ENCODE peak calls at places on chromosomes 3 and 15, in nine cellular contexts. One of them, this sample, is unnamed.
A peak's percentile ranks its signal among the peaks of the same experiment; 100 is the strongest.

GRCh38 chr3:170531054-170531453 is 54.8 kb downstream of the SLC7A14 start:
- DNase-seq in CD8-positive, alpha-beta memory T cell: no peak
- DNase-seq in H9: no peak
- DNase-seq in heart left ventricle: no peak
- DNase-seq in left lung: no peak
- DNase-seq in spleen: no peak
- DNase-seq in CD4-positive, CD25-positive, alpha-beta regulatory T cell: no peak
- DNase-seq in body of pancreas: no peak
- DNase-seq in cardiac muscle cell: no peak
- DNase-seq in this sample: no peak

GRCh38 chr3:33758874-33759273 is 39.6 kb upstream of the PDCD6IP start:
- DNase-seq in body of pancreas: no peak
- DNase-seq in left lung: no peak
- DNase-seq in spleen: no peak
- DNase-seq in H9: no peak
- DNase-seq in CD8-positive, alpha-beta memory T cell: no peak
- DNase-seq in cardiac muscle cell: no peak
- DNase-seq in heart left ventricle: no peak
- DNase-seq in CD4-positive, CD25-positive, alpha-beta regulatory T cell: no peak
- DNase-seq in this sample: no peak

GRCh38 chr3:160950542-160950941 is 154.6 kb downstream of the B3GALNT1 start:
- DNase-seq in body of pancreas: no peak
- DNase-seq in H9: no peak
- DNase-seq in CD4-positive, CD25-positive, alpha-beta regulatory T cell: no peak
- DNase-seq in heart left ventricle: no peak
- DNase-seq in CD8-positive, alpha-beta memory T cell: no peak
- DNase-seq in left lung: no peak
- DNase-seq in cardiac muscle cell: no peak
- DNase-seq in spleen: no peak
- DNase-seq in this sample: no peak

GRCh38 chr3:52524752-52525661 is 8.7 kb downstream of the NT5DC2 start:
- DNase-seq in heart left ventricle: peak; percentile 83
- DNase-seq in spleen: peak; percentile 74
- DNase-seq in body of pancreas: peak; percentile 37
- DNase-seq in CD8-positive, alpha-beta memory T cell: no peak
- DNase-seq in left lung: peak; percentile 49
- DNase-seq in CD4-positive, CD25-positive, alpha-beta regulatory T cell: no peak
- DNase-seq in H9: no peak
- DNase-seq in cardiac muscle cell: no peak
- DNase-seq in this sample: no peak

GRCh38 chr3:47407896-47408838 is 27.3 kb downstream of the PTPN23 start:
- DNase-seq in heart left ventricle: no peak
- DNase-seq in left lung: no peak
- DNase-seq in CD4-positive, CD25-positive, alpha-beta regulatory T cell: no peak
- DNase-seq in CD8-positive, alpha-beta memory T cell: no peak
- DNase-seq in body of pancreas: no peak
- DNase-seq in H9: no peak
- DNase-seq in spleen: no peak
- DNase-seq in cardiac muscle cell: no peak
- DNase-seq in this sample: no peak

GRCh38 chr3:46662771-46663551 is 30.5 kb downstream of the ALS2CL start:
- DNase-seq in cardiac muscle cell: peak; percentile 37
- DNase-seq in body of pancreas: peak; percentile 45
- DNase-seq in spleen: no peak
- DNase-seq in left lung: no peak
- DNase-seq in H9: no peak
- DNase-seq in CD8-positive, alpha-beta memory T cell: no peak
- DNase-seq in heart left ventricle: no peak
- DNase-seq in CD4-positive, CD25-positive, alpha-beta regulatory T cell: no peak
- DNase-seq in this sample: no peak

GRCh38 chr3:194632983-194633348 is 253 bp downstream of the TMEM44 start:
- DNase-seq in H9: no peak
- DNase-seq in CD8-positive, alpha-beta memory T cell: no peak
- DNase-seq in heart left ventricle: peak; percentile 44
- DNase-seq in left lung: no peak
- DNase-seq in body of pancreas: peak; percentile 18
- DNase-seq in spleen: no peak
- DNase-seq in cardiac muscle cell: peak; percentile 37
- DNase-seq in CD4-positive, CD25-positive, alpha-beta regulatory T cell: no peak
- DNase-seq in this sample: no peak

GRCh38 chr3:155785662-155786295 is 20.3 kb downstream of the C3orf33 start:
- DNase-seq in cardiac muscle cell: no peak
- DNase-seq in CD8-positive, alpha-beta memory T cell: no peak
- DNase-seq in spleen: no peak
- DNase-seq in body of pancreas: no peak
- DNase-seq in H9: no peak
- DNase-seq in CD4-positive, CD25-positive, alpha-beta regulatory T cell: no peak
- DNase-seq in heart left ventricle: no peak
- DNase-seq in left lung: no peak
- DNase-seq in this sample: no peak

GRCh38 chr15:60901647-60902046 is 327.5 kb downstream of the RORA start:
- DNase-seq in heart left ventricle: no peak
- DNase-seq in CD8-positive, alpha-beta memory T cell: no peak
- DNase-seq in body of pancreas: no peak
- DNase-seq in spleen: no peak
- DNase-seq in left lung: no peak
- DNase-seq in CD4-positive, CD25-positive, alpha-beta regulatory T cell: no peak
- DNase-seq in cardiac muscle cell: no peak
- DNase-seq in H9: no peak
- DNase-seq in this sample: no peak

GRCh38 chr3:185744997-185745843 is 79.6 kb downstream of the IGF2BP2 start:
- DNase-seq in CD8-positive, alpha-beta memory T cell: no peak
- DNase-seq in CD4-positive, CD25-positive, alpha-beta regulatory T cell: no peak
- DNase-seq in H9: no peak
- DNase-seq in spleen: no peak
- DNase-seq in heart left ventricle: no peak
- DNase-seq in cardiac muscle cell: peak; percentile 75
- DNase-seq in body of pancreas: no peak
- DNase-seq in left lung: no peak
- DNase-seq in this sample: no peak

GRCh38 chr15:66840615-66841014 is 138.6 kb downstream of the SMAD6 start:
- DNase-seq in H9: no peak
- DNase-seq in cardiac muscle cell: no peak
- DNase-seq in CD4-positive, CD25-positive, alpha-beta regulatory T cell: no peak
- DNase-seq in left lung: no peak
- DNase-seq in body of pancreas: no peak
- DNase-seq in CD8-positive, alpha-beta memory T cell: no peak
- DNase-seq in spleen: no peak
- DNase-seq in heart left ventricle: no peak
- DNase-seq in this sample: no peak
- H3K27ac ChIP-seq in H9: no peak overlapping the region
- H3K27ac ChIP-seq in cardiac muscle cell: peak overlapping the region; percentile 99
- H3K27ac ChIP-seq in CD4-positive, CD25-positive, alpha-beta regulatory T cell: no peak overlapping the region
- H3K27ac ChIP-seq in left lung: no peak overlapping the region
- H3K27ac ChIP-seq in body of pancreas: peak overlapping the region; percentile 4
- H3K27ac ChIP-seq in CD8-positive, alpha-beta memory T cell: no peak overlapping the region
- H3K27ac ChIP-seq in spleen: no peak overlapping the region
- H3K27ac ChIP-seq in heart left ventricle: peak overlapping the region; percentile 94
- H3K27ac ChIP-seq in this sample: no peak overlapping the region

GRCh38 chr15:88638626-88639372 is at the start of gene ISG20:
- DNase-seq in CD4-positive, CD25-positive, alpha-beta regulatory T cell: peak; percentile 98
- DNase-seq in body of pancreas: peak; percentile 98
- DNase-seq in CD8-positive, alpha-beta memory T cell: peak; percentile 99
- DNase-seq in heart left ventricle: peak; percentile 90
- DNase-seq in left lung: peak; percentile 94
- DNase-seq in cardiac muscle cell: peak; percentile 98
- DNase-seq in H9: peak; percentile 96
- DNase-seq in spleen: peak; percentile 99
- DNase-seq in this sample: peak; percentile 88

GRCh38 chr15:88636654-88637053 is 2.2 kb upstream of the ISG20 start:
- DNase-seq in cardiac muscle cell: no peak
- DNase-seq in spleen: peak; percentile 69
- DNase-seq in body of pancreas: no peak
- DNase-seq in CD8-positive, alpha-beta memory T cell: no peak
- DNase-seq in CD4-positive, CD25-positive, alpha-beta regulatory T cell: no peak
- DNase-seq in heart left ventricle: no peak
- DNase-seq in left lung: no peak
- DNase-seq in H9: no peak
- DNase-seq in this sample: no peak

GRCh38 chr15:88636039-88636438 is 2.8 kb upstream of the ISG20 start:
- DNase-seq in spleen: peak; percentile 88
- DNase-seq in cardiac muscle cell: no peak
- DNase-seq in H9: peak; percentile 86
- DNase-seq in left lung: no peak
- DNase-seq in body of pancreas: peak; percentile 93
- DNase-seq in CD4-positive, CD25-positive, alpha-beta regulatory T cell: peak; percentile 80
- DNase-seq in heart left ventricle: no peak
- DNase-seq in CD8-positive, alpha-beta memory T cell: peak; percentile 79
- DNase-seq in this sample: peak; percentile 81

GRCh38 chr15:88637436-88637835 is 1.4 kb upstream of the ISG20 start:
- DNase-seq in CD8-positive, alpha-beta memory T cell: no peak
- DNase-seq in heart left ventricle: no peak
- DNase-seq in left lung: no peak
- DNase-seq in cardiac muscle cell: no peak
- DNase-seq in body of pancreas: no peak
- DNase-seq in H9: no peak
- DNase-seq in spleen: peak; percentile 69
- DNase-seq in CD4-positive, CD25-positive, alpha-beta regulatory T cell: no peak
- DNase-seq in this sample: no peak

DNA sequence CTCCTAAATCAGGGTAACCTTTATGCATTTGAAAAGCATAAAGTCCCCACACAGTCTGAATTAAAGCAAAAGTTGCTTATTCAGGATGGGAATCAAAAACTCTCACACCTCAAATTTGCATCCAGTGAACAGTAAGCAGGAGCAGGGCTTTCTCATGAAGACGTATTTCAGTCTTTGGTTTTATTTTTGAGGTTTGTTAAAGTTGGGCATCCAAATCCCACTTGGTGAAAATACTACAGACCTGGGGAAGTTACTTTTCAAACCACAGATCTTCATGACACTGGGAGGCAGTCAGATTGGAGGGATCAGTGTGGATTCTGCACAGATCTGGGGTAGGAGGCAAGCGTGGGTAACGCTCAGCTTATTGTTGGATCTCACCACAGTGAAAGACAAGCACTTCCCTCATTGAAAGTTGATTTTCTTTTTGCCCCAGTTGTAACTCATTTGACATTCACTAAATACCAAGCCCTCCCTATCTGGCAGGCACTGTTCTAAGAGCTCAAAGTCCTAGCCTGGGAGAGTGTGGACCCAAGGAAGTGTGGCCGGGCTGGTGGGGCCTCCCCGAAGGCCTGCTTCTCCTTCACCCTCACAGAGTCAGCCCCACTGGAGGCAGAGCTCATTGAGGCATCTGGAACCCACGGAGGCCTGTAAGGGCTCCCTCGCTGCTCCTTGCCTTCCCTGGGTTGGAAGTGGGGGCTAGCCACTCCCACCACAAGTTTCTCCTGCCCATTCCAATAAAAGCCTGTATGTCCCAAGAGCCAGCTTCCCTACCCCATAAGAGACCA is 783 bp upstream of the ISG20 start:
- DNase-seq in H9: no peak
- DNase-seq in spleen: peak; percentile 87
- DNase-seq in CD8-positive, alpha-beta memory T cell: no peak
- DNase-seq in body of pancreas: peak; percentile 46
- DNase-seq in heart left ventricle: no peak
- DNase-seq in left lung: no peak
- DNase-seq in CD4-positive, CD25-positive, alpha-beta regulatory T cell: no peak
- DNase-seq in cardiac muscle cell: no peak
- DNase-seq in this sample: no peak
- H3K4me1 ChIP-seq in H9: peaks cover 10% of the 10 kb centered on the region
- H3K4me1 ChIP-seq in spleen: peaks cover 41% of the 10 kb centered on the region
- H3K4me1 ChIP-seq in CD8-positive, alpha-beta memory T cell: peaks cover 90% of the 10 kb centered on the region
- H3K4me1 ChIP-seq in body of pancreas: peaks cover 55% of the 10 kb centered on the region
- H3K4me1 ChIP-seq in heart left ventricle: no peaks in the 10 kb centered on the region
- H3K4me1 ChIP-seq in left lung: peaks cover 64% of the 10 kb centered on the region
- H3K4me1 ChIP-seq in CD4-positive, CD25-positive, alpha-beta regulatory T cell: peaks cover 96% of the 10 kb centered on the region
- H3K4me1 ChIP-seq in cardiac muscle cell: no peaks in the 10 kb centered on the region
- H3K4me1 ChIP-seq in this sample: peaks cover 88% of the 10 kb centered on the region

GRCh38 chr3:149892371-149892770 is 78.3 kb downstream of the PFN2 start:
- DNase-seq in H9: no peak
- DNase-seq in CD8-positive, alpha-beta memory T cell: no peak
- DNase-seq in spleen: no peak
- DNase-seq in cardiac muscle cell: no peak
- DNase-seq in left lung: no peak
- DNase-seq in body of pancreas: no peak
- DNase-seq in heart left ventricle: no peak
- DNase-seq in CD4-positive, CD25-positive, alpha-beta regulatory T cell: no peak
- DNase-seq in this sample: no peak

GRCh38 chr3:149894211-149894610 is 76.5 kb downstream of the PFN2 start:
- DNase-seq in H9: no peak
- DNase-seq in spleen: no peak
- DNase-seq in left lung: no peak
- DNase-seq in CD4-positive, CD25-positive, alpha-beta regulatory T cell: no peak
- DNase-seq in body of pancreas: no peak
- DNase-seq in CD8-positive, alpha-beta memory T cell: no peak
- DNase-seq in heart left ventricle: no peak
- DNase-seq in cardiac muscle cell: no peak
- DNase-seq in this sample: no peak

GRCh38 chr3:149898771-149899170 is 71.9 kb downstream of the PFN2 start:
- DNase-seq in body of pancreas: no peak
- DNase-seq in H9: no peak
- DNase-seq in CD4-positive, CD25-positive, alpha-beta regulatory T cell: no peak
- DNase-seq in spleen: no peak
- DNase-seq in cardiac muscle cell: peak; percentile 84
- DNase-seq in left lung: no peak
- DNase-seq in heart left ventricle: peak; percentile 20
- DNase-seq in CD8-positive, alpha-beta memory T cell: no peak
- DNase-seq in this sample: no peak

GRCh38 chr3:149895807-149896206 is 74.9 kb downstream of the PFN2 start:
- DNase-seq in left lung: no peak
- DNase-seq in cardiac muscle cell: no peak
- DNase-seq in CD4-positive, CD25-positive, alpha-beta regulatory T cell: no peak
- DNase-seq in body of pancreas: no peak
- DNase-seq in heart left ventricle: no peak
- DNase-seq in spleen: no peak
- DNase-seq in H9: no peak
- DNase-seq in CD8-positive, alpha-beta memory T cell: no peak
- DNase-seq in this sample: no peak

DNA sequence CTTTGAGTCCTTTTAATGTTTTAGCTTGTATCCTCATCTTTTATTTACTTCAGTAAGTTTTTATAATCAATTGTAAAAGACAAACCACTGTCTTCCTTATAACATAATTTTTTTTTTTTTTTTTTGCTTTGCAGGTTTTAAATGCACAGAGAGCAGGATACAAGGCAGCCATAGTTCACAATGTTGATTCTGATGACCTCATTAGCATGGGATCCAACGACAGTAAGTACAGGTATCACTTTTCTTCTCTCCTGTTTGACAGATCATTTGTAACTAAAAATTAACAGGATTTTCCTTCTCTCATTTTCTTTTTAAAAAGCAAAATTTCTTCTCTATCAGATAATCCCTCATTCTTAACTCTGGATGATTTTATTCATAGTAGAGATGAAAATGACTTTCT is 75.4 kb downstream of the PFN2 start:
- DNase-seq in H9: no peak
- DNase-seq in CD8-positive, alpha-beta memory T cell: no peak
- DNase-seq in body of pancreas: no peak
- DNase-seq in left lung: no peak
- DNase-seq in heart left ventricle: no peak
- DNase-seq in spleen: no peak
- DNase-seq in CD4-positive, CD25-positive, alpha-beta regulatory T cell: no peak
- DNase-seq in cardiac muscle cell: no peak
- DNase-seq in this sample: no peak
- H3K27ac ChIP-seq in H9: no peak overlapping the region
- H3K27ac ChIP-seq in CD8-positive, alpha-beta memory T cell: no peak overlapping the region
- H3K27ac ChIP-seq in body of pancreas: no peak overlapping the region
- H3K27ac ChIP-seq in left lung: no peak overlapping the region
- H3K27ac ChIP-seq in heart left ventricle: no peak overlapping the region
- H3K27ac ChIP-seq in spleen: no peak overlapping the region
- H3K27ac ChIP-seq in CD4-positive, CD25-positive, alpha-beta regulatory T cell: no peak overlapping the region
- H3K27ac ChIP-seq in cardiac muscle cell: no peak overlapping the region
- H3K27ac ChIP-seq in this sample: no peak overlapping the region

GRCh38 chr15:40251455-40252140 is 12.7 kb downstream of the PAK6 start:
- DNase-seq in CD8-positive, alpha-beta memory T cell: no peak
- DNase-seq in H9: no peak
- DNase-seq in CD4-positive, CD25-positive, alpha-beta regulatory T cell: no peak
- DNase-seq in left lung: no peak
- DNase-seq in heart left ventricle: peak; percentile 62
- DNase-seq in body of pancreas: no peak
- DNase-seq in cardiac muscle cell: no peak
- DNase-seq in spleen: peak; percentile 61
- DNase-seq in this sample: no peak
- H3K4me1 ChIP-seq in CD8-positive, alpha-beta memory T cell: peaks cover 7% of the 10 kb centered on the region
- H3K4me1 ChIP-seq in H9: no peaks in the 10 kb centered on the region
- H3K4me1 ChIP-seq in CD4-positive, CD25-positive, alpha-beta regulatory T cell: peaks cover 16% of the 10 kb centered on the region
- H3K4me1 ChIP-seq in left lung: peaks cover 22% of the 10 kb centered on the region
- H3K4me1 ChIP-seq in heart left ventricle: no peaks in the 10 kb centered on the region
- H3K4me1 ChIP-seq in body of pancreas: peaks cover 31% of the 10 kb centered on the region
- H3K4me1 ChIP-seq in cardiac muscle cell: peaks cover 12% of the 10 kb centered on the region
- H3K4me1 ChIP-seq in spleen: no peaks in the 10 kb centered on the region
- H3K4me1 ChIP-seq in this sample: peaks cover 11% of the 10 kb centered on the region